ENCODE peak calls at places on chromosomes 6 and 20, in eight cellular contexts. One of them, this sample, is unnamed.

GRCh38 chr6:31165986-31166385 is 4.5 kb downstream of the POU5F1 start:
- DNase-seq in activated T-helper 1 cell treated with anti-CD3 and anti-CD28 coated beads, Interleukin-2, amount 50 U/mL, for 16 hours: no peak
- DNase-seq in T-helper 1 cell: no peak
- DNase-seq in mesothelial cell of epicardium: no peak
- DNase-seq in NCI-H82: no peak
- DNase-seq in HS-27A: no peak
- DNase-seq in OCI-M1: no peak
- DNase-seq in fibroblast of lung: no peak
- DNase-seq in this sample: no peak

GRCh38 chr6:154314084-154314483 is 42.5 kb downstream of the IPCEF1 start:
- DNase-seq in NCI-H82: no peak
- DNase-seq in OCI-M1: no peak
- DNase-seq in mesothelial cell of epicardium: no peak
- DNase-seq in fibroblast of lung: no peak
- DNase-seq in T-helper 1 cell: no peak
- DNase-seq in activated T-helper 1 cell treated with anti-CD3 and anti-CD28 coated beads, Interleukin-2, amount 50 U/mL, for 16 hours: no peak
- DNase-seq in HS-27A: no peak
- DNase-seq in this sample: no peak

GRCh38 chr6:3444276-3445088 is 12.4 kb downstream of the SLC22A23 start:
- DNase-seq in T-helper 1 cell: no peak
- DNase-seq in activated T-helper 1 cell treated with anti-CD3 and anti-CD28 coated beads, Interleukin-2, amount 50 U/mL, for 16 hours: no peak
- DNase-seq in HS-27A: no peak
- DNase-seq in OCI-M1: no peak
- DNase-seq in NCI-H82: peak
- DNase-seq in mesothelial cell of epicardium: no peak
- DNase-seq in fibroblast of lung: no peak
- DNase-seq in this sample: no peak

GRCh38 chr20:53028337-53029007 is 56.3 kb downstream of the TSHZ2 start:
- DNase-seq in activated T-helper 1 cell treated with anti-CD3 and anti-CD28 coated beads, Interleukin-2, amount 50 U/mL, for 16 hours: no peak
- DNase-seq in HS-27A: no peak
- DNase-seq in fibroblast of lung: peak
- DNase-seq in mesothelial cell of epicardium: no peak
- DNase-seq in NCI-H82: no peak
- DNase-seq in T-helper 1 cell: no peak
- DNase-seq in OCI-M1: no peak
- DNase-seq in this sample: no peak

GRCh38 chr6:50913105-50913770 is 94.6 kb downstream of the TFAP2B start:
- DNase-seq in fibroblast of lung: no peak
- DNase-seq in activated T-helper 1 cell treated with anti-CD3 and anti-CD28 coated beads, Interleukin-2, amount 50 U/mL, for 16 hours: no peak
- DNase-seq in T-helper 1 cell: no peak
- DNase-seq in NCI-H82: no peak
- DNase-seq in OCI-M1: no peak
- DNase-seq in HS-27A: no peak
- DNase-seq in mesothelial cell of epicardium: no peak
- DNase-seq in this sample: no peak

GRCh38 chr6:167678102-167679101 is 148.3 kb upstream of the AFDN start:
- DNase-seq in OCI-M1: no peak
- DNase-seq in activated T-helper 1 cell treated with anti-CD3 and anti-CD28 coated beads, Interleukin-2, amount 50 U/mL, for 16 hours: no peak
- DNase-seq in fibroblast of lung: peak
- DNase-seq in HS-27A: no peak
- DNase-seq in mesothelial cell of epicardium: peak
- DNase-seq in NCI-H82: peak
- DNase-seq in T-helper 1 cell: no peak
- DNase-seq in this sample: no peak

GRCh38 chr20:22248052-22248667 is 336.2 kb downstream of the FOXA2 start:
- DNase-seq in mesothelial cell of epicardium: no peak
- DNase-seq in NCI-H82: peak
- DNase-seq in HS-27A: no peak
- DNase-seq in OCI-M1: peak
- DNase-seq in T-helper 1 cell: no peak
- DNase-seq in fibroblast of lung: no peak
- DNase-seq in activated T-helper 1 cell treated with anti-CD3 and anti-CD28 coated beads, Interleukin-2, amount 50 U/mL, for 16 hours: no peak
- DNase-seq in this sample: no peak

GRCh38 chr6:108117427-108118358 is 43.2 kb upstream of the OSTM1 start:
- DNase-seq in T-helper 1 cell: no peak
- DNase-seq in NCI-H82: peak
- DNase-seq in mesothelial cell of epicardium: peak
- DNase-seq in HS-27A: no peak
- DNase-seq in fibroblast of lung: peak
- DNase-seq in OCI-M1: peak
- DNase-seq in activated T-helper 1 cell treated with anti-CD3 and anti-CD28 coated beads, Interleukin-2, amount 50 U/mL, for 16 hours: no peak
- DNase-seq in this sample: no peak

GRCh38 chr20:42484335-42484734 is 705.4 kb downstream of the PTPRT start:
- DNase-seq in mesothelial cell of epicardium: no peak
- DNase-seq in HS-27A: no peak
- DNase-seq in fibroblast of lung: peak
- DNase-seq in NCI-H82: no peak
- DNase-seq in activated T-helper 1 cell treated with anti-CD3 and anti-CD28 coated beads, Interleukin-2, amount 50 U/mL, for 16 hours: no peak
- DNase-seq in T-helper 1 cell: no peak
- DNase-seq in OCI-M1: no peak
- DNase-seq in this sample: no peak

GRCh38 chr20:32019156-32019510 is 8.9 kb downstream of the CCM2L start:
- DNase-seq in T-helper 1 cell: no peak
- DNase-seq in activated T-helper 1 cell treated with anti-CD3 and anti-CD28 coated beads, Interleukin-2, amount 50 U/mL, for 16 hours: no peak
- DNase-seq in fibroblast of lung: no peak
- DNase-seq in NCI-H82: peak
- DNase-seq in OCI-M1: no peak
- DNase-seq in HS-27A: no peak
- DNase-seq in mesothelial cell of epicardium: no peak
- DNase-seq in this sample: no peak

GRCh38 chr6:133682506-133683290 is 206.2 kb upstream of the TCF21 start:
- DNase-seq in fibroblast of lung: peak
- DNase-seq in T-helper 1 cell: no peak
- DNase-seq in mesothelial cell of epicardium: no peak
- DNase-seq in OCI-M1: no peak
- DNase-seq in NCI-H82: no peak
- DNase-seq in HS-27A: no peak
- DNase-seq in activated T-helper 1 cell treated with anti-CD3 and anti-CD28 coated beads, Interleukin-2, amount 50 U/mL, for 16 hours: no peak
- DNase-seq in this sample: no peak

GRCh38 chr6:64034840-64035656 is 399.4 kb downstream of the PHF3 start:
- DNase-seq in NCI-H82: peak
- DNase-seq in T-helper 1 cell: no peak
- DNase-seq in HS-27A: peak
- DNase-seq in mesothelial cell of epicardium: no peak
- DNase-seq in OCI-M1: no peak
- DNase-seq in activated T-helper 1 cell treated with anti-CD3 and anti-CD28 coated beads, Interleukin-2, amount 50 U/mL, for 16 hours: no peak
- DNase-seq in fibroblast of lung: peak
- DNase-seq in this sample: no peak